ENCODE peak calls at places on chromosomes 7 and 10, in eight cellular contexts. X, G, W, Z, Y, Q, R and L are unnamed samples. For H3K4me1, the result is how much of the 10 kb centered on the place peaks cover.

GRCh38 chr7:20539201-20539600 is 76.3 kb upstream of the ABCB5 start:
- DNase-seq in X (no peak), G (no peak), W (no peak), Z (no peak), Y (no peak), Q (peak), R (no peak), L (no peak)

GRCh38 chr10:92844746-92845145 is 3.6 kb upstream of the EXOC6 start:
- DNase-seq in X (no peak), G (no peak), W (no peak), Z (peak), Y (no peak), Q (no peak), R (no peak), L (no peak)

GRCh38 chr10:35421553-35422178 is 85.4 kb downstream of the CCNY start:
- DNase-seq in X (no peak), G (peak), W (no peak), Z (no peak), Y (peak), Q (peak), R (no peak), L (peak)

GRCh38 chr10:4688620-4689019 is 137.4 kb upstream of the AKR1E2 start:
- DNase-seq in X (no peak), G (no peak), W (no peak), Z (no peak), Y (no peak), Q (no peak), R (no peak), L (no peak)

GRCh38 chr10:91185239-91185875 is 35.1 kb upstream of the PCGF5 start:
- DNase-seq in X (no peak), G (no peak), W (no peak), Z (no peak), Y (peak), Q (peak), R (peak), L (no peak)

GRCh38 chr10:86295791-86296190 is 70.8 kb downstream of the GRID1 start:
- DNase-seq in X (no peak), G (no peak), W (no peak), Z (no peak), Y (no peak), Q (no peak), R (no peak), L (no peak)

GRCh38 chr7:69919712-69920111 is 321.4 kb downstream of the AUTS2 start:
- DNase-seq in X (no peak), G (no peak), W (no peak), Z (no peak), Y (peak), Q (no peak), R (no peak), L (peak)

GRCh38 chr7:47672267-47672920 is 90.5 kb upstream of the TNS3 start:
- DNase-seq in X (no peak), G (no peak), W (no peak), Z (no peak), Y (no peak), Q (no peak), R (no peak), L (no peak)

GRCh38 chr10:79044036-79044664 is 24.6 kb upstream of the ZMIZ1 start:
- DNase-seq in X (no peak), G (no peak), W (no peak), Z (no peak), Y (no peak), Q (no peak), R (no peak), L (no peak)

GRCh38 chr10:97494863-97495506 is 3.2 kb downstream of the MMS19 start:
- DNase-seq in X (peak), G (no peak), W (no peak), Z (no peak), Y (no peak), Q (no peak), R (no peak), L (no peak)

GRCh38 chr10:119315128-119316001 is 108.0 kb downstream of the GRK5 start:
- DNase-seq in X (peak), G (peak), W (no peak), Z (no peak), Y (peak), Q (peak), R (peak), L (peak)

GRCh38 chr7:47244692-47245091 is 337.2 kb downstream of the TNS3 start:
- DNase-seq in X (no peak), G (no peak), W (no peak), Z (no peak), Y (no peak), Q (no peak), R (no peak), L (no peak)

GRCh38 chr10:3978762-3979161 is 193.8 kb upstream of the KLF6 start:
- DNase-seq in X (no peak), G (no peak), W (no peak), Z (no peak), Y (no peak), Q (no peak), R (no peak), L (no peak)

GRCh38 chr10:65796472-65796871 is 1129.4 kb upstream of the LRRTM3 start:
- DNase-seq in X (no peak), G (no peak), W (no peak), Z (no peak), Y (no peak), Q (no peak), R (no peak), L (no peak)

GRCh38 chr7:93890464-93891068 is at the start of gene TFPI2:
- DNase-seq in X (no peak), G (peak), W (peak), Z (peak), Y (peak), Q (peak), R (peak), L (peak)

GRCh38 chr10:97356918-97357317 is 22.4 kb upstream of the FRAT2 start:
- DNase-seq in X (no peak), G (no peak), W (no peak), Z (no peak), Y (no peak), Q (no peak), R (no peak), L (no peak)

GRCh38 chr10:11670311-11670825 is 58.9 kb upstream of the USP6NL start:
- DNase-seq in X (no peak), G (no peak), W (no peak), Z (no peak), Y (no peak), Q (no peak), R (no peak), L (no peak)

GRCh38 chr7:51731086-51731485 is 414.5 kb upstream of the COBL start:
- DNase-seq in X (no peak), G (no peak), W (no peak), Z (no peak), Y (no peak), Q (no peak), R (no peak), L (no peak)

GRCh38 chr10:35046074-35046473 is 44.1 kb downstream of the CUL2 start:
- DNase-seq in X (no peak), G (no peak), W (no peak), Z (no peak), Y (no peak), Q (no peak), R (no peak), L (no peak)

GRCh38 chr10:114624941-114625780 is 32.9 kb downstream of the ABLIM1 start:
- DNase-seq in X (no peak), G (peak), W (no peak), Z (no peak), Y (peak), Q (peak), R (no peak), L (peak)

GRCh38 chr7:128056901-128057300 is 25.7 kb upstream of the LRRC4 start:
- DNase-seq in X (no peak), G (no peak), W (no peak), Z (no peak), Y (peak), Q (no peak), R (no peak), L (no peak)

GRCh38 chr7:127809285-127809702 is 157.3 kb downstream of the SND1 start:
- DNase-seq in X (no peak), G (no peak), W (no peak), Z (peak), Y (peak), Q (peak), R (no peak), L (peak)

GRCh38 chr10:112269266-112269665 is 13.9 kb upstream of the TECTB start:
- DNase-seq in X (no peak), G (no peak), W (no peak), Z (no peak), Y (peak), Q (no peak), R (no peak), L (no peak)

GRCh38 chr10:34156781-34157425 is 658.2 kb downstream of the PARD3 start:
- DNase-seq in X (no peak), G (no peak), W (no peak), Z (no peak), Y (peak), Q (peak), R (no peak), L (peak)

GRCh38 chr7:139451638-139452037 is 31.8 kb downstream of the KLRG2 start:
- DNase-seq in X (no peak), G (no peak), W (no peak), Z (no peak), Y (peak), Q (peak), R (no peak), L (no peak)

GRCh38 chr7:138584696-138585095 is 116.5 kb downstream of the SVOPL start:
- DNase-seq in X (no peak), G (no peak), W (no peak), Z (no peak), Y (no peak), Q (no peak), R (no peak), L (peak)

GRCh38 chr7:137804819-137805218 is 42.0 kb downstream of the DGKI start:
- DNase-seq in X (no peak), G (no peak), W (no peak), Z (no peak), Y (peak), Q (no peak), R (no peak), L (no peak)

GRCh38 chr7:108406474-108406873 is 49.8 kb downstream of the NRCAM start:
- DNase-seq in X (no peak), G (no peak), W (no peak), Z (no peak), Y (peak), Q (no peak), R (no peak), L (peak)

GRCh38 chr10:79270471-79271246 is 76.6 kb upstream of the PPIF start:
- DNase-seq in X (no peak), G (no peak), W (no peak), Z (no peak), Y (no peak), Q (no peak), R (peak), L (no peak)

GRCh38 chr7:27128034-27128433 is 2.5 kb downstream of the HOXA4 start:
- DNase-seq in X (no peak), G (peak), W (no peak), Z (no peak), Y (peak), Q (no peak), R (no peak), L (no peak)

GRCh38 chr7:108584211-108584610 is 14.5 kb downstream of the DNAJB9 start:
- DNase-seq in X (no peak), G (no peak), W (no peak), Z (no peak), Y (no peak), Q (peak), R (no peak), L (peak)

GRCh38 chr7:108211382-108212201 is 81.4 kb upstream of the LAMB4 start:
- DNase-seq in X (no peak), G (peak), W (no peak), Z (no peak), Y (peak), Q (peak), R (no peak), L (peak)

GRCh38 chr10:126247454-126247975 is 140.8 kb downstream of the ADAM12 start:
- DNase-seq in X (no peak), G (peak), W (peak), Z (peak), Y (peak), Q (peak), R (peak), L (peak)

GRCh38 chr10:70753841-70754621 is 31.1 kb downstream of the TBATA start:
- DNase-seq in X (no peak), G (no peak), W (no peak), Z (peak), Y (peak), Q (no peak), R (peak), L (no peak)

GRCh38 chr10:86315543-86315942 is 51.1 kb downstream of the GRID1 start:
- DNase-seq in X (no peak), G (no peak), W (no peak), Z (no peak), Y (no peak), Q (no peak), R (no peak), L (no peak)

GRCh38 chr10:93753621-93754250 is 4.0 kb upstream of the LGI1 start:
- DNase-seq in X (no peak), G (no peak), W (no peak), Z (no peak), Y (no peak), Q (no peak), R (no peak), L (no peak)

GRCh38 chr10:61140765-61141392 is 196.9 kb upstream of the RHOBTB1 start:
- DNase-seq in X (no peak), G (peak), W (peak), Z (peak), Y (peak), Q (peak), R (no peak), L (peak)

GRCh38 chr7:92835851-92836488 is 403 bp downstream of the CDK6 start:
- DNase-seq in X (peak), G (no peak), W (peak), Z (no peak), Y (peak), Q (peak), R (peak), L (peak)

GRCh38 chr7:24566274-24566673 is 7.0 kb upstream of the PALS2 start:
- DNase-seq in X (no peak), G (no peak), W (no peak), Z (no peak), Y (no peak), Q (no peak), R (no peak), L (no peak)

GRCh38 chr10:88881335-88881734 is 1.3 kb downstream of the STAMBPL1 start:
- DNase-seq in X (no peak), G (no peak), W (no peak), Z (no peak), Y (no peak), Q (no peak), R (no peak), L (no peak)

GRCh38 chr10:88879754-88880286 is at the start of gene STAMBPL1:
- DNase-seq in X (peak), G (no peak), W (no peak), Z (no peak), Y (no peak), Q (peak), R (no peak), L (no peak)

GRCh38 chr10:88883443-88883799 is 3.4 kb downstream of the STAMBPL1 start:
- DNase-seq in X (no peak), G (no peak), W (no peak), Z (no peak), Y (no peak), Q (no peak), R (no peak), L (no peak)

GRCh38 chr10:88881922-88882645 is 2.0 kb downstream of the STAMBPL1 start:
- DNase-seq in X (no peak), G (no peak), W (no peak), Z (no peak), Y (no peak), Q (no peak), R (no peak), L (no peak)

DNA sequence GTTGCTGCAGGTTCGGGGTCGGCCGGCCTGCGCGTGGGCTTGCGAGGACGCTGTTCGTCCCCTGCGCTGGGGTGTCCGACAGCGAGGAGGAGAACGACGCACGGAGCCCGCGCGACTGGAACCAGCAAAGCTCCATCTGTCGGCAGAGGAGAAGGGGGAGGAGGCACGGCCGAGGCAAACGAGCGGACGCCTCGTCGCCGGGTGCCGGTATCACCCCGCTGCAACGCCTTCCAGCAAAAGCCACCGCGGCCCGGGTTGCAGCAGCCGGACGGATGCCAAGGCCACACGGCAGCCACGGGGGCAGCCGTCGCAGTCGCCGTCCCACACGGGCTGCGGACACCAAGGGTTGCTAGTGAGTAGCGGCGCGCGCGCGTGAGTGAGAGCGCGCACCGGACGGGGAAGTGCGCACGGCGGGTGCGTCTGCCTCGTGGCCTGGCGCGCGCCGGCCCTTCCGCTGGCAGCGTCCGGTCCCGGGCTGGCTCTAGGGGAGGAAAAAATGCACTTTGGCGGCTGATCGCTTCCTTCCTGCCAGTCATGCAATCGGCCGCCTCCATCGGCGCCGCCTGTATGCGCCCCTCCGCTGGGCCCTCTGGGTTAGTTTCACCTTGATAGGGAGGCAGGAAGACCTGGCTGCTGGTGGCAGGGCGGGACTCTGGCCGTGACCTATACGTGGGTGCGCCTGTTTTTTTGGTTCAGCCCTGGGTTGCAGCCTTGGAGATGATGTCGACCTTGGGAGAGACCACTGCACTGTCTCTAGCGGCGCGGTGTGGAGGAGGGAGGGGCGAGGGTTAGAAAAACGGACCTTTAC is 446 bp downstream of the STAMBPL1 start:
- DNase-seq in X (peak), G (peak), W (peak), Z (peak), Y (peak), Q (peak), R (peak), L (peak)
- H3K4me1 ChIP-seq in X (under half), G (under half), W (under half), Z (under half), Y (under half), Q (under half), R (under half), L (under half)

GRCh38 chr10:282294-283139 is 147.3 kb downstream of the ZMYND11 start:
- DNase-seq in X (no peak), G (no peak), W (no peak), Z (no peak), Y (peak), Q (peak), R (no peak), L (peak)
- H3K4me1 ChIP-seq in X (under half), G (under half), W (under half), Z (under half), Y (under half), Q (under half), R (under half), L (under half)

GRCh38 chr7:98797150-98797549 is 72.7 kb downstream of the TMEM130 start:
- DNase-seq in X (no peak), G (peak), W (no peak), Z (no peak), Y (no peak), Q (peak), R (no peak), L (no peak)
- H3K4me1 ChIP-seq in X (under half), G (under half), W (under half), Z (under half), Y (under half), Q (under half), R (under half), L (under half)

DNA sequence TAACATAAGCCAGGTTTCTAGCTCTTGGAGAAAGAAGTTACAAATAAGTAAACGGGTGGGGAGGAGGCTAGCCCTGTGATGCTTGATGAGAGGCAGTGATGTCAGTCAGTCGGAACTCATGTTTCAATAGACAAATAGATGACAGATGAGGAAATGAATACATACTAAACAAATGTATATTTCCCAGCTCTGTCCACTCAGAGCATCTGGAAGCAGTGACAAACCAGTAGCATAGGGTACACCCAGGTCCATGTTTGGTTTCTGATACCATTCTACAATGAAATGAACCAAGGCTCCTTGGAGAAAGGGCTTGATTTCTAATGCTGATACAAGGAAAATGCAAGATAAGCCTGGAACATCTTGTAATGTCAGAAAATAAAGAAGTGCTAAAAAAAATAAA is 30.6 kb downstream of the PODXL start:
- DNase-seq in X (no peak), G (peak), W (no peak), Z (no peak), Y (no peak), Q (peak), R (no peak), L (no peak)
- H3K4me1 ChIP-seq in X (under half), G (under half), W (under half), Z (under half), Y (under half), Q (under half), R (under half), L (under half)

DNA sequence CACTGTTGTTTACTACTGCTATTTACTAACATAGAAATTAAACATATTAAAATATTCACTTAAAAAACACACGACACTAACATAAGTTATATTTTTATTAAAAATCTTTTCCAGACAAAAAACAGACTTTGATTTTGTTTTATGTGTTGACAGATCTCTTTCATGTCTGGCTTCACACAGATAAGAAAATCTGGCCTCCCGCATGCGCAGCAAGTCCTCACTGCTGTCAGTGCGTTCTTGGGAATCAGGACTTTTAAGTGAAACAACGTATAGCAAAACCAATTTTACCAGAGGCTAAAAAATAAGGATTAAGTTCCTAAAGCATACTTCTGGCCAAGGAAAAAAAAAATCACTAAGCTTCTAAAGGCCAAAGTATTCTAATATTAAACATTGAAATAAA is 1.2 kb upstream of the IDI1 start:
- DNase-seq in X (no peak), G (no peak), W (no peak), Z (peak), Y (no peak), Q (peak), R (no peak), L (no peak)
- H3K4me1 ChIP-seq in X (half or more), G (under half), W (under half), Z (under half), Y (under half), Q (under half), R (under half), L (under half)

GRCh38 chr7:28957822-28958234 is 302 bp downstream of the TRIL start:
- DNase-seq in X (no peak), G (no peak), W (no peak), Z (peak), Y (no peak), Q (no peak), R (no peak), L (no peak)
- H3K4me1 ChIP-seq in X (under half), G (under half), W (under half), Z (under half), Y (under half), Q (under half), R (under half), L (under half)

DNA sequence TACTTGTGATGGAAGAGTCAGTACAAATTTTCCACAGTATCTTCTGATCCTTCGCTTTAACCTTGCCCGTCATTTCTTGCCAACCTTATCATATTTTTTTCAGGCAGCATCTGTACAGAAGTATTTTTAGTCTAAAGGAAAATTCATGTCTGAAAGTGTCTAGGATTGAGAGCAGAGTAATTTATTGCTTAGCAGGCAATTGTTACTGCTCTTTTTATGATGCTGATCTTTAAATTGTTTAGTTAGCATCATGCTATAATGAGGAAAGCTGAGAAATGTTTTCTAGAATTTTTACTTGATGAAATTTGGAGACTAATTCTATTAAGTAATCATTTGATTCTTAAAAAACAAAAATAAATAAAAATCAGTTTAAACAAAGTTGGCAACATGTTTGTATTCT is 20.6 kb downstream of the KAT6B start:
- DNase-seq in X (no peak), G (no peak), W (no peak), Z (no peak), Y (no peak), Q (no peak), R (no peak), L (no peak)
- H3K4me1 ChIP-seq in X (under half), G (under half), W (under half), Z (under half), Y (under half), Q (under half), R (under half), L (under half)